ENCODE peak calls at places on chromosome 10, in ten cellular contexts. W is CD4-positive, alpha-beta T cell; U is activated CD4-positive, CD25-positive, alpha-beta regulatory T cell; X is stimulated activated CD4-positive, alpha-beta T cell treated with anti-CD3 and anti-CD28 coated beads, Interleukin-12 subunit alpha, Interleukin-12 subunit beta, amount 100 ng/mL, for 4 hours; B is vagina; D is NCI-H1092 treated with DMSO at 0.1 percent for 48 hours; N is lung; T is DMS153; F is coronary artery; Q is mesendoderm. I is an unnamed sample.
A peak's percentile ranks its signal among the peaks of the same experiment; 100 is the strongest.

GRCh38 chr10:99832439-99832838 is 50.0 kb downstream of the ABCC2 start:
- DNase-seq in W (no peak), U (no peak), X (no peak), B (no peak), D (no peak), N (no peak), T (no peak), F (no peak), Q (no peak), I (no peak)

GRCh38 chr10:8365935-8366911 is 311.7 kb downstream of the GATA3 start:
- DNase-seq in W (peak; percentile 31), U (no peak), X (peak; percentile 21), B (no peak), D (no peak), N (no peak), T (no peak), F (no peak), Q (peak; percentile 39), I (no peak)

GRCh38 chr10:10499839-10500238 is 517.8 kb upstream of the CELF2 start:
- DNase-seq in W (no peak), U (no peak), X (no peak), B (no peak), D (no peak), N (no peak), T (no peak), F (no peak), Q (no peak), I (no peak)

GRCh38 chr10:29067161-29067560 is 221.7 kb upstream of the LYZL1 start:
- DNase-seq in W (no peak), U (no peak), X (no peak), B (no peak), D (no peak), N (no peak), T (no peak), F (no peak), Q (peak; percentile 54), I (no peak)

GRCh38 chr10:112739219-112739969 is 210.7 kb upstream of the TCF7L2 start:
- DNase-seq in W (no peak), U (no peak), X (no peak), B (no peak), D (no peak), N (no peak), T (no peak), F (no peak), Q (no peak), I (no peak)

GRCh38 chr10:33566426-33566825 is 232.0 kb upstream of the NRP1 start:
- DNase-seq in W (no peak), U (no peak), X (no peak), B (no peak), D (no peak), N (no peak), T (no peak), F (no peak), Q (no peak), I (no peak)

GRCh38 chr10:80202934-80203834 is 2.2 kb downstream of the ANXA11 start:
- DNase-seq in W (peak; percentile 57), U (no peak), X (peak; percentile 44), B (no peak), D (no peak), N (peak; percentile 67), T (peak; percentile 59), F (peak; percentile 92), Q (peak; percentile 97), I (no peak)

GRCh38 chr10:132910186-132910880 is 32.0 kb downstream of the CFAP46 start:
- DNase-seq in W (peak; percentile 2), U (no peak), X (no peak), B (no peak), D (no peak), N (no peak), T (no peak), F (no peak), Q (no peak), I (no peak)

GRCh38 chr10:94439275-94439861 is 37.0 kb downstream of the TBC1D12 start:
- DNase-seq in W (no peak), U (no peak), X (no peak), B (no peak), D (no peak), N (no peak), T (no peak), F (no peak), Q (peak; percentile 40), I (no peak)

GRCh38 chr10:50325449-50326188 is 74.3 kb upstream of the ASAH2 start:
- DNase-seq in W (no peak), U (no peak), X (no peak), B (no peak), D (no peak), N (no peak), T (no peak), F (peak; percentile 78), Q (peak; percentile 29), I (no peak)

GRCh38 chr10:5888843-5889623 is 660 bp downstream of the ANKRD16 start:
- DNase-seq in W (no peak), U (peak; percentile 31), X (peak; percentile 44), B (no peak), D (peak; percentile 26), N (peak; percentile 37), T (no peak), F (no peak), Q (peak; percentile 74), I (no peak)

GRCh38 chr10:133127291-133128125 is 32.5 kb upstream of the KNDC1 start:
- DNase-seq in W (peak; percentile 19), U (no peak), X (peak; percentile 20), B (no peak), D (no peak), N (no peak), T (no peak), F (no peak), Q (no peak), I (peak; percentile 60)

GRCh38 chr10:129272171-129272570 is 194.9 kb upstream of the MGMT start:
- DNase-seq in W (no peak), U (no peak), X (no peak), B (no peak), D (no peak), N (no peak), T (no peak), F (no peak), Q (no peak), I (no peak)

GRCh38 chr10:132185601-132186487 is 904 bp upstream of the DPYSL4 start:
- DNase-seq in W (peak; percentile 55), U (no peak), X (peak; percentile 49), B (no peak), D (no peak), N (no peak), T (peak; percentile 36), F (no peak), Q (peak; percentile 41), I (no peak)

GRCh38 chr10:60846173-60846572 is 67.9 kb downstream of the CDK1 start:
- DNase-seq in W (no peak), U (no peak), X (no peak), B (no peak), D (no peak), N (no peak), T (no peak), F (no peak), Q (peak; percentile 90), I (no peak)

GRCh38 chr10:56874950-56875349 is 513.9 kb upstream of the ZWINT start:
- DNase-seq in W (no peak), U (no peak), X (no peak), B (no peak), D (no peak), N (no peak), T (peak; percentile 6), F (no peak), Q (no peak), I (no peak)

GRCh38 chr10:44968887-44969400 is 9.3 kb downstream of the RASSF4 start:
- DNase-seq in W (no peak), U (no peak), X (no peak), B (no peak), D (no peak), N (no peak), T (no peak), F (no peak), Q (no peak), I (peak; percentile 41)

GRCh38 chr10:51705774-51706173 is 6.4 kb upstream of the CSTF2T start:
- DNase-seq in W (no peak), U (no peak), X (no peak), B (no peak), D (no peak), N (no peak), T (no peak), F (no peak), Q (no peak), I (no peak)

GRCh38 chr10:102815790-102816549 is 21.2 kb downstream of the CYP17A1 start:
- DNase-seq in W (no peak), U (no peak), X (no peak), B (no peak), D (no peak), N (peak; percentile 42), T (no peak), F (peak; percentile 88), Q (no peak), I (no peak)

GRCh38 chr10:59585046-59585700 is 124.5 kb downstream of the SLC16A9 start:
- DNase-seq in W (no peak), U (no peak), X (no peak), B (no peak), D (peak; percentile 49), N (no peak), T (peak; percentile 50), F (no peak), Q (no peak), I (no peak)

GRCh38 chr10:5079306-5079830 is 14.8 kb upstream of the AKR1C3 start:
- DNase-seq in W (no peak), U (no peak), X (no peak), B (no peak), D (no peak), N (no peak), T (no peak), F (no peak), Q (peak; percentile 62), I (no peak)

GRCh38 chr10:101321073-101321472 is 32.9 kb upstream of the BTRC start:
- DNase-seq in W (no peak), U (no peak), X (no peak), B (no peak), D (no peak), N (no peak), T (no peak), F (no peak), Q (no peak), I (no peak)

GRCh38 chr10:102408081-102408727 is 10.4 kb downstream of the PSD start:
- DNase-seq in W (no peak), U (no peak), X (no peak), B (no peak), D (no peak), N (no peak), T (no peak), F (no peak), Q (no peak), I (no peak)

GRCh38 chr10:124917939-124918830 is 23.7 kb upstream of the ZRANB1 start:
- DNase-seq in W (no peak), U (no peak), X (no peak), B (no peak), D (no peak), N (no peak), T (no peak), F (no peak), Q (no peak), I (peak; percentile 49)

GRCh38 chr10:34996843-34997242 is 93.3 kb downstream of the CUL2 start:
- DNase-seq in W (no peak), U (no peak), X (no peak), B (no peak), D (no peak), N (peak; percentile 39), T (no peak), F (no peak), Q (no peak), I (no peak)

GRCh38 chr10:33460461-33461294 is 126.2 kb upstream of the NRP1 start:
- DNase-seq in W (no peak), U (no peak), X (no peak), B (no peak), D (no peak), N (peak; percentile 45), T (no peak), F (no peak), Q (peak; percentile 88), I (no peak)

GRCh38 chr10:124267231-124267885 is 151.4 kb downstream of the OAT start:
- DNase-seq in W (no peak), U (no peak), X (no peak), B (no peak), D (peak; percentile 4), N (no peak), T (peak; percentile 27), F (no peak), Q (no peak), I (no peak)

GRCh38 chr10:60797200-60797599 is 18.9 kb downstream of the CDK1 start:
- DNase-seq in W (no peak), U (no peak), X (no peak), B (no peak), D (no peak), N (no peak), T (no peak), F (no peak), Q (no peak), I (no peak)